ENCODE peak calls at places on chromosome 4, in nine cellular contexts. R is prostate gland, V is A673, N is body of pancreas, J is neural progenitor cell, Z is PC-3, P is tibial nerve, X is sigmoid colon, Q is transverse colon. B is an unnamed sample.
A peak's percentile ranks its signal among the peaks of the same experiment; 100 is the strongest.

GRCh38 chr4:41364871-41365270 is 108.1 kb downstream of the UCHL1 start:
- DNase-seq in R (no peak), V (no peak), N (no peak), J (no peak), Z (no peak), P (peak; percentile 35), X (no peak), Q (no peak), B (no peak)

GRCh38 chr4:86155766-86156165 is 204.1 kb downstream of the MAPK10 start:
- DNase-seq in R (no peak), V (no peak), N (no peak), J (no peak), Z (peak; percentile 41), P (no peak), X (no peak), Q (no peak), B (no peak)

GRCh38 chr4:40301592-40301991 is 33.5 kb upstream of the CHRNA9 start:
- DNase-seq in R (no peak), V (no peak), N (no peak), J (no peak), Z (no peak), P (no peak), X (peak; percentile 47), Q (peak; percentile 64), B (no peak)

GRCh38 chr4:170581969-170582368 is 492.2 kb upstream of the AADAT start:
- DNase-seq in R (no peak), V (no peak), N (no peak), J (no peak), Z (peak; percentile 14), P (no peak), X (no peak), Q (no peak), B (no peak)

GRCh38 chr4:86586160-86586572 is 7.9 kb upstream of the PTPN13 start:
- DNase-seq in R (no peak), V (no peak), N (no peak), J (no peak), Z (peak; percentile 74), P (no peak), X (no peak), Q (no peak), B (no peak)

GRCh38 chr4:98908703-98909262 is 20.1 kb downstream of the EIF4E start:
- DNase-seq in R (no peak), V (no peak), N (no peak), J (no peak), Z (no peak), P (no peak), X (no peak), Q (no peak), B (no peak)

GRCh38 chr4:24007740-24008348 is 118.0 kb upstream of the PPARGC1A start:
- DNase-seq in R (no peak), V (no peak), N (no peak), J (no peak), Z (no peak), P (no peak), X (no peak), Q (no peak), B (no peak)

GRCh38 chr4:158914178-158914577 is 145.4 kb downstream of the FNIP2 start:
- DNase-seq in R (no peak), V (peak; percentile 70), N (no peak), J (no peak), Z (peak; percentile 79), P (no peak), X (no peak), Q (no peak), B (no peak)

GRCh38 chr4:105979506-105979905 is 84.2 kb downstream of the NPNT start:
- DNase-seq in R (no peak), V (peak; percentile 27), N (no peak), J (no peak), Z (peak; percentile 3), P (no peak), X (no peak), Q (no peak), B (no peak)

GRCh38 chr4:99156992-99157391 is 12.9 kb upstream of the ADH4 start:
- DNase-seq in R (no peak), V (no peak), N (peak; percentile 15), J (no peak), Z (no peak), P (no peak), X (no peak), Q (no peak), B (no peak)

GRCh38 chr4:161486454-161486853 is 677.3 kb downstream of the FSTL5 start:
- DNase-seq in R (no peak), V (peak; percentile 24), N (no peak), J (no peak), Z (no peak), P (no peak), X (no peak), Q (no peak), B (no peak)

GRCh38 chr4:127965803-127966175 is 583 bp downstream of the ABHD18 start:
- DNase-seq in R (peak; percentile 35), V (peak; percentile 31), N (peak; percentile 88), J (no peak), Z (peak; percentile 33), P (peak; percentile 23), X (peak; percentile 76), Q (peak; percentile 70), B (peak; percentile 71)

GRCh38 chr4:37068580-37068979 is 176.0 kb upstream of the NWD2 start:
- DNase-seq in R (no peak), V (peak; percentile 2), N (no peak), J (peak; percentile 59), Z (no peak), P (no peak), X (no peak), Q (no peak), B (no peak)

DNA sequence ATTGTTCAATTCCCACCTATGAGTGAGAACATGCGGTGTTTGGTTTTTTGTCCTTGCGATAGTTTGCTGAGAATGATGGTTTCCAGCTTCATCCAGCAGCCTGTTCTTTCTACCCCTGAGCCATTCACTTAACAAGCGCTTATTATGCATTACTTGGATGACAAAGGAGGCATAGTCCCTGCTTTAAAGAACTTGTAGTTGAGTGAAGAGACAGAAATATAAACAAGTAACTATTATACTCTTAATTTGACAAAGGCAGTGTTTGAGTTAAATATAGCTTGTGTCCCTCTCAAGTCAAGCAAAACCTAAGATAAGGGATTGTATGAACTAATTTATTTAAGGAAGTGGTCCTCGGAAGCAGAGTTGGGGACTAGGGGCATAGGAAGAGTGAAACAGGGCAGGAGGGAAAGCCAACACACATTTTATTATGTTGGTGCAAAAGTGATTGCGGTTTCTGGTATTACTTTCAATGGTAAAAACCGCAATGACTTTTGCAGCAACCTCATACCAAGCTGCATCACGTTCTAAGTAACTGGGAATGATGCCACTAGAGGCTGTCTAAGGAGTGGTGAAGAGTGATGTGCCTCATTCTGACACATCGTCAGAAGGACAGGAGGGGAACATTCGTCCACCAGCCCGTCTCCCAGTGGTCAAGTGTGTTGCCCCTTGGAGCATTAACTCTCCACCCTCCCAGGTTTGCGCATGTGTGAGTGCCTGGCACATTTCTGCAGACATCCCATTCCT is 41.8 kb downstream of the QDPR start:
- DNase-seq in R (no peak), V (no peak), N (no peak), J (no peak), Z (no peak), P (no peak), X (no peak), Q (no peak), B (no peak)
- H3K4me1 ChIP-seq in R (no peaks in the 10 kb centered on the region), V (no peaks in the 10 kb centered on the region), N (no peaks in the 10 kb centered on the region), J (no peaks in the 10 kb centered on the region), Z (no peaks in the 10 kb centered on the region), P (no peaks in the 10 kb centered on the region), X (no peaks in the 10 kb centered on the region), Q (no peaks in the 10 kb centered on the region), B (no peaks in the 10 kb centered on the region)

GRCh38 chr4:61500883-61501282 is 300.8 kb downstream of the ADGRL3 start:
- DNase-seq in R (no peak), V (no peak), N (no peak), J (no peak), Z (peak; percentile 67), P (no peak), X (no peak), Q (no peak), B (no peak)
- TF ChIP-seq CTCF in R (peak; percentile 8), V (no peak), N (no peak), J (peak; percentile 17), Z (peak; percentile 78), P (no peak), X (no peak), Q (no peak), B (no peak)

GRCh38 chr4:113637823-113638691 is 123.5 kb downstream of the CAMK2D start:
- DNase-seq in R (no peak), V (no peak), N (no peak), J (peak; percentile 27), Z (no peak), P (no peak), X (no peak), Q (no peak), B (no peak)

GRCh38 chr4:113635739-113636437 is 125.7 kb downstream of the CAMK2D start:
- DNase-seq in R (no peak), V (no peak), N (no peak), J (no peak), Z (peak; percentile 49), P (no peak), X (no peak), Q (no peak), B (no peak)

GRCh38 chr4:113636438-113636818 is 125.1 kb downstream of the CAMK2D start:
- DNase-seq in R (no peak), V (no peak), N (no peak), J (no peak), Z (peak; percentile 29), P (no peak), X (no peak), Q (no peak), B (no peak)

GRCh38 chr4:113637363-113637762 is 124.2 kb downstream of the CAMK2D start:
- DNase-seq in R (no peak), V (no peak), N (no peak), J (no peak), Z (peak; percentile 13), P (no peak), X (no peak), Q (no peak), B (no peak)

DNA sequence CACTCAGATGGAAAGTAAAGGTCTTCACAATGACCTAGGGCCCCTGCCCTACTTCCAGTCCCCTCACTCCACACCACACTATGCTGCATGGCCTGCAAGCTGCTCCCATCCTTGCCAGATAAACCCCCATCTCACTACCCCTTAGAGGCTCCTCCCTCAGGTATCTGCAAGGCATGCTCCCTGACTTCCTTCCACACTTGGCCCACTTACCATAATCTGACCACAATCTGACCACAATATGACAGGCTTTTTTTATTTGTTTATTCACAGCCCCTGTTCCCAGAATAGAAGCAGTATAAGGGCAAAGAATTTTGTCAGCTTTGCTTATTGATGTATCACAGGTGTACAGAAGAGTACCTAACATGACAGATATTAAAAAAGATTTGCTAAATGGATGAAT is 124.7 kb downstream of the CAMK2D start:
- DNase-seq in R (no peak), V (no peak), N (no peak), J (no peak), Z (peak; percentile 88), P (no peak), X (no peak), Q (no peak), B (no peak)
- H3K4me1 ChIP-seq in R (no peaks in the 10 kb centered on the region), V (no peaks in the 10 kb centered on the region), N (peaks cover 61% of the 10 kb centered on the region), J (peaks cover 9% of the 10 kb centered on the region), Z (peaks cover 47% of the 10 kb centered on the region), P (peaks cover 74% of the 10 kb centered on the region), X (no peaks in the 10 kb centered on the region), Q (peaks cover 33% of the 10 kb centered on the region), B (no peaks in the 10 kb centered on the region)

DNA sequence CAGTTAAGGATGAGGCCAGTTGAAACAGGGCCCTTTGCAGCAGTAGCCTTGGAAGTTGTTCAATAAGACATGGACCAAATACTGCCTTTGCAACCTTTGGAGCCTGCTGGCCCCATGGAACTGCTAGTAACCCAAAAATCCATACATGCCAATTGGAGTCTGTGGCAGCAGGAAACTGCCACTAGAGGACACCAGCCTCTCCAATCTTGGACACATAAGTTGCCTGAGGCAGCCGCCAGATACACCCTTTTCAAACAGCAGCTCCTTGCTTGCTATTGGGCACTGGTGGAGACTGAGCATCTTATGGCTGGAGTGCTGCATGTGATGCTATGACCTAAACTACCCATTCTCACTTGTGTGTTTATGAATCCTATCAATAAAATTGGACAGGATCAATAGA is 14.8 kb upstream of the LAP3 start:
- DNase-seq in R (no peak), V (peak; percentile 22), N (no peak), J (peak; percentile 36), Z (peak; percentile 8), P (no peak), X (no peak), Q (no peak), B (no peak)
- TF ChIP-seq CTCF in R (no peak), V (peak; percentile 47), N (no peak), J (peak; percentile 41), Z (peak; percentile 21), P (no peak), X (no peak), Q (no peak), B (no peak)

B was measured in tibial artery.